ENCODE peak calls at places on chromosomes 3 and 15, in six cellular contexts. A is AG08396; T is stomach; U is hippocampal formation; X is naive thymus-derived CD8-positive, alpha-beta T cell; Q is bronchial epithelial cell. P is an unnamed sample.

GRCh38 chr3:123305192-123305591 is 103.4 kb downstream of the SEC22A start:
- DNase-seq in A (no peak), T (no peak), U (no peak), X (no peak), Q (no peak), P (no peak)

GRCh38 chr3:185175370-185175987 is 22.6 kb upstream of the C3orf70 start:
- DNase-seq in A (no peak), T (peak; percentile 32), U (peak; percentile 78), X (no peak), Q (no peak), P (no peak)

GRCh38 chr15:61794276-61794675 is 266.0 kb downstream of the VPS13C start:
- DNase-seq in A (no peak), T (no peak), U (no peak), X (no peak), Q (no peak), P (no peak)

GRCh38 chr3:111218615-111219014 is 147.0 kb downstream of the NECTIN3 start:
- DNase-seq in A (no peak), T (no peak), U (no peak), X (no peak), Q (no peak), P (no peak)

GRCh38 chr3:52077900-52078299 is 21.5 kb upstream of the DUSP7 start:
- DNase-seq in A (no peak), T (no peak), U (no peak), X (no peak), Q (no peak), P (no peak)

GRCh38 chr3:125634346-125634964 is 39.2 kb upstream of the OSBPL11 start:
- DNase-seq in A (no peak), T (no peak), U (no peak), X (no peak), Q (no peak), P (no peak)

GRCh38 chr3:14829811-14830210 is 11.0 kb downstream of the FGD5 start:
- DNase-seq in A (no peak), T (no peak), U (no peak), X (no peak), Q (no peak), P (no peak)

GRCh38 chr15:81021321-81021720 is 20.6 kb downstream of the TLNRD1 start:
- DNase-seq in A (no peak), T (no peak), U (no peak), X (no peak), Q (no peak), P (no peak)

GRCh38 chr15:85533949-85534543 is 153.6 kb downstream of the AKAP13 start:
- DNase-seq in A (no peak), T (no peak), U (no peak), X (no peak), Q (no peak), P (no peak)

GRCh38 chr3:78785004-78785403 is 982.8 kb downstream of the ROBO1 start:
- DNase-seq in A (no peak), T (no peak), U (no peak), X (no peak), Q (peak; percentile 33), P (no peak)

GRCh38 chr3:142077155-142077858 is 72.0 kb downstream of the TFDP2 start:
- DNase-seq in A (no peak), T (no peak), U (no peak), X (no peak), Q (no peak), P (no peak)

GRCh38 chr15:48865387-48866079 is 12.4 kb upstream of the EID1 start:
- DNase-seq in A (peak; percentile 16), T (no peak), U (no peak), X (no peak), Q (no peak), P (peak; percentile 47)

GRCh38 chr3:107543666-107544065 is 20.9 kb downstream of the BBX start:
- DNase-seq in A (no peak), T (no peak), U (no peak), X (no peak), Q (peak; percentile 10), P (no peak)

GRCh38 chr3:100352296-100353178 is 18.0 kb downstream of the NIT2 start:
- DNase-seq in A (no peak), T (no peak), U (no peak), X (no peak), Q (peak; percentile 41), P (no peak)

GRCh38 chr3:18223591-18224338 is 201.4 kb downstream of the SATB1 start:
- DNase-seq in A (no peak), T (no peak), U (no peak), X (no peak), Q (no peak), P (no peak)

GRCh38 chr3:150299221-150299620 is 108.9 kb upstream of the TSC22D2 start:
- DNase-seq in A (no peak), T (no peak), U (no peak), X (no peak), Q (no peak), P (no peak)

GRCh38 chr15:40511472-40512133 is 40.8 kb downstream of the CHST14 start:
- DNase-seq in A (peak; percentile 87), T (peak; percentile 93), U (peak; percentile 9), X (no peak), Q (peak; percentile 30), P (no peak)

GRCh38 chr3:31432897-31433678 is 99.6 kb upstream of the STT3B start:
- DNase-seq in A (no peak), T (no peak), U (no peak), X (no peak), Q (peak; percentile 20), P (no peak)

GRCh38 chr3:94050546-94050945 is 12.2 kb downstream of the DHFR2 start:
- DNase-seq in A (no peak), T (no peak), U (no peak), X (no peak), Q (no peak), P (no peak)

GRCh38 chr3:27606537-27606936 is 115.6 kb downstream of the EOMES start:
- DNase-seq in A (no peak), T (no peak), U (no peak), X (no peak), Q (peak; percentile 80), P (no peak)

GRCh38 chr3:143348486-143349327 is 229.1 kb downstream of the CHST2 start:
- DNase-seq in A (no peak), T (no peak), U (no peak), X (no peak), Q (no peak), P (no peak)

GRCh38 chr15:96070636-96071035 is 259.9 kb upstream of the NR2F2 start:
- DNase-seq in A (no peak), T (no peak), U (no peak), X (no peak), Q (peak; percentile 26), P (no peak)